ENCODE peak calls at places on chromosomes 2 and 18, in seven cellular contexts. One of them, this sample, is unnamed.

GRCh38 chr2:220104871-220105351 is 477.5 kb downstream of the SLC4A3 start:
- DNase-seq in activated T-helper 1 cell treated with anti-CD3 and anti-CD28 coated beads, Interleukin-12 subunit alpha, Interleukin-12 subunit beta, Interleukin-2, Interleukin-4 antibody, amounts not matched to agents 30 ng/mL and 10 ng/mL and 1 ng/mL, durations not matched to agents 14 hours and 24 hours and 36 hours: no peak
- DNase-seq in HCT116: no peak
- DNase-seq in NCI-H460: no peak
- DNase-seq in AG08396: peak
- DNase-seq in NCI-H2081 treated with DMSO at 0.1 percent for 48 hours: no peak
- DNase-seq in NCI-H2171: peak
- DNase-seq in this sample: no peak

GRCh38 chr2:28626891-28627421 is 124.7 kb upstream of the PPP1CB start:
- DNase-seq in activated T-helper 1 cell treated with anti-CD3 and anti-CD28 coated beads, Interleukin-12 subunit alpha, Interleukin-12 subunit beta, Interleukin-2, Interleukin-4 antibody, amounts not matched to agents 30 ng/mL and 10 ng/mL and 1 ng/mL, durations not matched to agents 14 hours and 24 hours and 36 hours: no peak
- DNase-seq in NCI-H460: no peak
- DNase-seq in NCI-H2171: no peak
- DNase-seq in NCI-H2081 treated with DMSO at 0.1 percent for 48 hours: no peak
- DNase-seq in AG08396: peak
- DNase-seq in HCT116: no peak
- DNase-seq in this sample: no peak

GRCh38 chr2:36753706-36754221 is 57.3 kb downstream of the VIT start:
- DNase-seq in HCT116: no peak
- DNase-seq in NCI-H460: no peak
- DNase-seq in AG08396: no peak
- DNase-seq in NCI-H2171: no peak
- DNase-seq in activated T-helper 1 cell treated with anti-CD3 and anti-CD28 coated beads, Interleukin-12 subunit alpha, Interleukin-12 subunit beta, Interleukin-2, Interleukin-4 antibody, amounts not matched to agents 30 ng/mL and 10 ng/mL and 1 ng/mL, durations not matched to agents 14 hours and 24 hours and 36 hours: no peak
- DNase-seq in NCI-H2081 treated with DMSO at 0.1 percent for 48 hours: no peak
- DNase-seq in this sample: no peak

GRCh38 chr18:9619545-9619944 is 5.2 kb upstream of the PPP4R1 start:
- DNase-seq in HCT116: no peak
- DNase-seq in AG08396: peak
- DNase-seq in NCI-H2081 treated with DMSO at 0.1 percent for 48 hours: no peak
- DNase-seq in activated T-helper 1 cell treated with anti-CD3 and anti-CD28 coated beads, Interleukin-12 subunit alpha, Interleukin-12 subunit beta, Interleukin-2, Interleukin-4 antibody, amounts not matched to agents 30 ng/mL and 10 ng/mL and 1 ng/mL, durations not matched to agents 14 hours and 24 hours and 36 hours: no peak
- DNase-seq in NCI-H2171: no peak
- DNase-seq in NCI-H460: no peak
- DNase-seq in this sample: no peak

GRCh38 chr2:288743-289361 is 961 bp upstream of the ALKAL2 start:
- DNase-seq in HCT116: no peak
- DNase-seq in NCI-H460: no peak
- DNase-seq in NCI-H2171: no peak
- DNase-seq in NCI-H2081 treated with DMSO at 0.1 percent for 48 hours: no peak
- DNase-seq in activated T-helper 1 cell treated with anti-CD3 and anti-CD28 coated beads, Interleukin-12 subunit alpha, Interleukin-12 subunit beta, Interleukin-2, Interleukin-4 antibody, amounts not matched to agents 30 ng/mL and 10 ng/mL and 1 ng/mL, durations not matched to agents 14 hours and 24 hours and 36 hours: no peak
- DNase-seq in AG08396: no peak
- DNase-seq in this sample: no peak

GRCh38 chr2:15385184-15385583 is 175.9 kb downstream of the NBAS start:
- DNase-seq in NCI-H460: no peak
- DNase-seq in NCI-H2081 treated with DMSO at 0.1 percent for 48 hours: no peak
- DNase-seq in AG08396: no peak
- DNase-seq in HCT116: no peak
- DNase-seq in activated T-helper 1 cell treated with anti-CD3 and anti-CD28 coated beads, Interleukin-12 subunit alpha, Interleukin-12 subunit beta, Interleukin-2, Interleukin-4 antibody, amounts not matched to agents 30 ng/mL and 10 ng/mL and 1 ng/mL, durations not matched to agents 14 hours and 24 hours and 36 hours: no peak
- DNase-seq in NCI-H2171: peak
- DNase-seq in this sample: no peak

GRCh38 chr2:162038676-162039075 is 35.3 kb downstream of the DPP4 start:
- DNase-seq in NCI-H2171: no peak
- DNase-seq in HCT116: no peak
- DNase-seq in NCI-H460: no peak
- DNase-seq in NCI-H2081 treated with DMSO at 0.1 percent for 48 hours: no peak
- DNase-seq in AG08396: no peak
- DNase-seq in activated T-helper 1 cell treated with anti-CD3 and anti-CD28 coated beads, Interleukin-12 subunit alpha, Interleukin-12 subunit beta, Interleukin-2, Interleukin-4 antibody, amounts not matched to agents 30 ng/mL and 10 ng/mL and 1 ng/mL, durations not matched to agents 14 hours and 24 hours and 36 hours: no peak
- DNase-seq in this sample: no peak

GRCh38 chr2:104944495-104944894 is 90.6 kb downstream of the POU3F3 start:
- DNase-seq in NCI-H2081 treated with DMSO at 0.1 percent for 48 hours: no peak
- DNase-seq in AG08396: no peak
- DNase-seq in HCT116: peak
- DNase-seq in activated T-helper 1 cell treated with anti-CD3 and anti-CD28 coated beads, Interleukin-12 subunit alpha, Interleukin-12 subunit beta, Interleukin-2, Interleukin-4 antibody, amounts not matched to agents 30 ng/mL and 10 ng/mL and 1 ng/mL, durations not matched to agents 14 hours and 24 hours and 36 hours: no peak
- DNase-seq in NCI-H2171: no peak
- DNase-seq in NCI-H460: peak
- DNase-seq in this sample: no peak

GRCh38 chr2:239912171-239912937 is 112.8 kb downstream of the NDUFA10 start:
- DNase-seq in NCI-H2171: no peak
- DNase-seq in NCI-H460: no peak
- DNase-seq in AG08396: no peak
- DNase-seq in activated T-helper 1 cell treated with anti-CD3 and anti-CD28 coated beads, Interleukin-12 subunit alpha, Interleukin-12 subunit beta, Interleukin-2, Interleukin-4 antibody, amounts not matched to agents 30 ng/mL and 10 ng/mL and 1 ng/mL, durations not matched to agents 14 hours and 24 hours and 36 hours: no peak
- DNase-seq in NCI-H2081 treated with DMSO at 0.1 percent for 48 hours: no peak
- DNase-seq in HCT116: no peak
- DNase-seq in this sample: no peak

GRCh38 chr2:64362562-64363026 is 91.4 kb upstream of the LGALSL start:
- DNase-seq in NCI-H2171: no peak
- DNase-seq in NCI-H460: no peak
- DNase-seq in NCI-H2081 treated with DMSO at 0.1 percent for 48 hours: no peak
- DNase-seq in HCT116: peak
- DNase-seq in AG08396: no peak
- DNase-seq in activated T-helper 1 cell treated with anti-CD3 and anti-CD28 coated beads, Interleukin-12 subunit alpha, Interleukin-12 subunit beta, Interleukin-2, Interleukin-4 antibody, amounts not matched to agents 30 ng/mL and 10 ng/mL and 1 ng/mL, durations not matched to agents 14 hours and 24 hours and 36 hours: no peak
- DNase-seq in this sample: peak

GRCh38 chr18:64244571-64244970 is 95.7 kb upstream of the LINC00305 start:
- DNase-seq in activated T-helper 1 cell treated with anti-CD3 and anti-CD28 coated beads, Interleukin-12 subunit alpha, Interleukin-12 subunit beta, Interleukin-2, Interleukin-4 antibody, amounts not matched to agents 30 ng/mL and 10 ng/mL and 1 ng/mL, durations not matched to agents 14 hours and 24 hours and 36 hours: no peak
- DNase-seq in AG08396: no peak
- DNase-seq in NCI-H460: no peak
- DNase-seq in NCI-H2081 treated with DMSO at 0.1 percent for 48 hours: no peak
- DNase-seq in HCT116: no peak
- DNase-seq in NCI-H2171: no peak
- DNase-seq in this sample: no peak

GRCh38 chr2:175156534-175156933 is 11.5 kb downstream of the ATF2 start:
- DNase-seq in AG08396: no peak
- DNase-seq in NCI-H2081 treated with DMSO at 0.1 percent for 48 hours: no peak
- DNase-seq in activated T-helper 1 cell treated with anti-CD3 and anti-CD28 coated beads, Interleukin-12 subunit alpha, Interleukin-12 subunit beta, Interleukin-2, Interleukin-4 antibody, amounts not matched to agents 30 ng/mL and 10 ng/mL and 1 ng/mL, durations not matched to agents 14 hours and 24 hours and 36 hours: no peak
- DNase-seq in NCI-H2171: no peak
- DNase-seq in NCI-H460: no peak
- DNase-seq in HCT116: no peak
- DNase-seq in this sample: peak

GRCh38 chr2:105388971-105389381 is 9.9 kb downstream of the FHL2 start:
- DNase-seq in NCI-H2081 treated with DMSO at 0.1 percent for 48 hours: no peak
- DNase-seq in NCI-H2171: no peak
- DNase-seq in HCT116: no peak
- DNase-seq in AG08396: no peak
- DNase-seq in NCI-H460: no peak
- DNase-seq in activated T-helper 1 cell treated with anti-CD3 and anti-CD28 coated beads, Interleukin-12 subunit alpha, Interleukin-12 subunit beta, Interleukin-2, Interleukin-4 antibody, amounts not matched to agents 30 ng/mL and 10 ng/mL and 1 ng/mL, durations not matched to agents 14 hours and 24 hours and 36 hours: no peak
- DNase-seq in this sample: no peak

GRCh38 chr18:39414009-39414700 is 1848.6 kb upstream of the CELF4 start:
- DNase-seq in AG08396: no peak
- DNase-seq in activated T-helper 1 cell treated with anti-CD3 and anti-CD28 coated beads, Interleukin-12 subunit alpha, Interleukin-12 subunit beta, Interleukin-2, Interleukin-4 antibody, amounts not matched to agents 30 ng/mL and 10 ng/mL and 1 ng/mL, durations not matched to agents 14 hours and 24 hours and 36 hours: no peak
- DNase-seq in NCI-H2171: no peak
- DNase-seq in HCT116: peak
- DNase-seq in NCI-H2081 treated with DMSO at 0.1 percent for 48 hours: no peak
- DNase-seq in NCI-H460: no peak
- DNase-seq in this sample: no peak

GRCh38 chr2:12448846-12449480 is 267.8 kb upstream of the TRIB2 start:
- DNase-seq in AG08396: no peak
- DNase-seq in HCT116: no peak
- DNase-seq in NCI-H2081 treated with DMSO at 0.1 percent for 48 hours: no peak
- DNase-seq in NCI-H2171: no peak
- DNase-seq in activated T-helper 1 cell treated with anti-CD3 and anti-CD28 coated beads, Interleukin-12 subunit alpha, Interleukin-12 subunit beta, Interleukin-2, Interleukin-4 antibody, amounts not matched to agents 30 ng/mL and 10 ng/mL and 1 ng/mL, durations not matched to agents 14 hours and 24 hours and 36 hours: no peak
- DNase-seq in NCI-H460: no peak
- DNase-seq in this sample: no peak

GRCh38 chr2:23520256-23520655 is 135.3 kb downstream of the KLHL29 start:
- DNase-seq in NCI-H2171: no peak
- DNase-seq in HCT116: no peak
- DNase-seq in AG08396: no peak
- DNase-seq in NCI-H460: no peak
- DNase-seq in activated T-helper 1 cell treated with anti-CD3 and anti-CD28 coated beads, Interleukin-12 subunit alpha, Interleukin-12 subunit beta, Interleukin-2, Interleukin-4 antibody, amounts not matched to agents 30 ng/mL and 10 ng/mL and 1 ng/mL, durations not matched to agents 14 hours and 24 hours and 36 hours: no peak
- DNase-seq in NCI-H2081 treated with DMSO at 0.1 percent for 48 hours: no peak
- DNase-seq in this sample: no peak

This sample was measured in colonic mucosa.